ENCODE peak calls at places on chromosomes 12 and 14, in eight cellular contexts. M, P, C, V, G, B, R and A are unnamed samples.

GRCh38 chr12:90460681-90461080 is 494.3 kb downstream of the CCER1 start:
- DNase-seq in G (no peak), M (no peak), P (no peak), B (no peak), R (no peak), C (no peak), V (no peak), A (no peak)

GRCh38 chr12:27383429-27384260 is 51.0 kb downstream of the BMAL2 start:
- DNase-seq in B (peak), R (peak), G (peak), P (peak), V (peak), C (peak), M (peak), A (peak)

GRCh38 chr12:59372971-59373370 is 222.9 kb upstream of the SLC16A7 start:
- DNase-seq in C (no peak), P (no peak), B (no peak), G (no peak), V (no peak), R (peak), M (no peak), A (no peak)

GRCh38 chr12:104054681-104055346 is 4.8 kb upstream of the GLT8D2 start:
- DNase-seq in M (no peak), R (peak), B (no peak), C (no peak), P (no peak), G (no peak), V (no peak), A (no peak)

GRCh38 chr14:101075025-101075800 is 171.7 kb upstream of the RTL1 start:
- DNase-seq in M (no peak), B (peak), R (no peak), G (no peak), P (no peak), C (no peak), V (no peak), A (no peak)

GRCh38 chr12:71849109-71849851 is 9.7 kb downstream of the TBC1D15 start:
- DNase-seq in C (no peak), G (no peak), P (no peak), V (no peak), R (no peak), M (no peak), B (no peak), A (no peak)

GRCh38 chr12:83826112-83826511 is 1086.5 kb downstream of the SLC6A15 start:
- DNase-seq in M (no peak), G (no peak), P (no peak), C (no peak), V (peak), B (no peak), R (peak), A (no peak)

GRCh38 chr12:75081305-75081704 is 128.3 kb downstream of the KCNC2 start:
- DNase-seq in B (no peak), P (no peak), G (no peak), M (no peak), V (no peak), R (no peak), C (no peak), A (no peak)

GRCh38 chr14:104931323-104931770 is 6.7 kb downstream of the PLD4 start:
- DNase-seq in M (no peak), G (no peak), R (no peak), C (no peak), V (no peak), B (no peak), P (no peak), A (no peak)

GRCh38 chr12:56941299-56942017 is 7.2 kb upstream of the SDR9C7 start:
- DNase-seq in R (no peak), M (no peak), C (no peak), P (no peak), B (no peak), G (no peak), V (peak), A (no peak)

GRCh38 chr14:51552275-51552674 is 99.4 kb upstream of the FRMD6 start:
- DNase-seq in B (no peak), C (no peak), V (no peak), G (no peak), P (no peak), R (peak), M (no peak), A (no peak)

GRCh38 chr12:75558262-75558661 is 46.9 kb upstream of the KRR1 start:
- DNase-seq in B (no peak), P (no peak), G (no peak), R (no peak), C (no peak), V (no peak), M (no peak), A (no peak)

GRCh38 chr14:75566321-75566720 is 12.1 kb upstream of the FLVCR2 start:
- DNase-seq in V (peak), R (no peak), G (no peak), C (no peak), P (peak), B (no peak), M (no peak), A (no peak)

GRCh38 chr12:90653051-90653450 is 301.9 kb downstream of the CCER1 start:
- DNase-seq in P (no peak), B (no peak), G (no peak), C (no peak), R (no peak), M (no peak), V (no peak), A (no peak)

GRCh38 chr12:71208053-71208685 is 50.4 kb upstream of the TSPAN8 start:
- DNase-seq in B (no peak), R (peak), P (no peak), V (no peak), C (no peak), M (no peak), G (no peak), A (no peak)

GRCh38 chr12:22702690-22703089 is 77.7 kb downstream of the ETNK1 start:
- DNase-seq in V (no peak), M (no peak), R (no peak), C (no peak), P (no peak), G (no peak), B (no peak), A (no peak)

GRCh38 chr14:69260246-69260978 is 454 bp downstream of the GALNT16 start:
- DNase-seq in G (no peak), P (no peak), V (peak), M (peak), C (no peak), R (peak), B (no peak), A (peak)

GRCh38 chr12:53759261-53759660 is 7.5 kb upstream of the CISTR start:
- DNase-seq in M (no peak), R (no peak), B (no peak), V (no peak), C (no peak), P (no peak), G (no peak), A (no peak)

GRCh38 chr12:51746416-51746815 is 102.1 kb downstream of the FIGNL2 start:
- DNase-seq in R (no peak), B (no peak), V (no peak), M (no peak), P (no peak), G (no peak), C (no peak), A (no peak)

GRCh38 chr14:105390849-105391500 is 7.4 kb upstream of the TEX22 start:
- DNase-seq in M (no peak), R (no peak), P (no peak), V (no peak), G (no peak), B (no peak), C (no peak), A (no peak)

GRCh38 chr14:39266871-39267591 is 33.3 kb downstream of the MIA2 start:
- DNase-seq in V (peak), M (peak), C (peak), G (peak), B (peak), P (peak), R (peak), A (peak)

GRCh38 chr14:103001226-103001625 is 56.1 kb downstream of the CDC42BPB start:
- DNase-seq in R (no peak), B (no peak), V (no peak), P (no peak), M (no peak), C (no peak), G (no peak), A (no peak)

GRCh38 chr14:99281396-99281795 is 9.4 kb upstream of the BCL11B start:
- DNase-seq in G (no peak), P (no peak), C (no peak), R (no peak), B (no peak), M (no peak), V (no peak), A (no peak)

GRCh38 chr14:22560638-22561365 is 28.2 kb downstream of the DAD1 start:
- DNase-seq in B (no peak), C (no peak), P (no peak), M (no peak), R (no peak), V (no peak), G (no peak), A (no peak)

GRCh38 chr12:3201741-3202500 is 124.7 kb downstream of the TSPAN9 start:
- DNase-seq in C (no peak), P (no peak), M (no peak), V (no peak), B (no peak), R (no peak), G (peak), A (no peak)
- H3K4me3 ChIP-seq in C (no peak), P (no peak), M (peak), V (no peak), B (no peak), R (peak), G (peak), A (no peak)

GRCh38 chr12:93957180-93957579 is 191.2 kb upstream of the PLXNC1 start:
- DNase-seq in M (no peak), G (no peak), C (no peak), R (no peak), P (no peak), B (no peak), V (no peak), A (no peak)
- H3K27ac ChIP-seq in M (no peak), G (no peak), C (no peak), R (no peak), P (no peak), B (no peak), V (no peak), A (no peak)

GRCh38 chr14:80523518-80524117 is 312.3 kb upstream of the DIO2 start:
- DNase-seq in G (no peak), R (no peak), B (no peak), P (no peak), C (no peak), V (no peak), M (no peak), A (no peak)
- H3K4me3 ChIP-seq in G (no peak), R (no peak), B (no peak), P (no peak), C (no peak), V (no peak), M (no peak), A (no peak)

GRCh38 chr14:24418492-24418873 is 11.0 kb downstream of the CBLN3 start:
- DNase-seq in C (peak), M (no peak), B (no peak), P (no peak), G (no peak), V (peak), R (no peak), A (no peak)
- H3K27ac ChIP-seq in C (peak), M (no peak), B (no peak), P (no peak), G (no peak), V (no peak), R (no peak), A (no peak)

GRCh38 chr12:13100610-13100881 is 2.9 kb downstream of the GSG1 start:
- DNase-seq in C (no peak), G (no peak), B (no peak), V (no peak), M (no peak), R (no peak), P (no peak), A (no peak)
- H3K4me3 ChIP-seq in C (no peak), G (peak), B (peak), V (peak), M (no peak), R (peak), P (peak), A (peak)

DNA sequence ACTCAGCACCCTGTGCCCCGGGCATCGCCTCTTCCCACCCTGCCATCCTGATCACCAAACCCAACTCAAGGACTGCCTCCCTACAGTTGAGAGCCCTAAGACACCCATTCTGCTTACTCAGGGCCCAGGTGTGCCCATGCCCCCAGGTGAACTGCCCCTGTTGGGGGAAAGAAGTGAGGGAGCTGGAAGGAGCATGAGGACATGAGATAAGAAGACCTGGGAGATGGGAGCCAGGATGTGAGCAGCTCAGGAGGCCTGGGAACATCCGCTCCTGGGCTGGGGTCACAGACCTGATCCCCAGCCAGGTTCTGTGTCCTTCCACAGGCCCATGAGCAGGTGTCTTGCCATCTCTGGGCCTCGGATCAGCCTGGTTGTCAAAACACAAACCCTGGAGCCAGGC is 6.6 kb downstream of the RAPGEF3 start:
- DNase-seq in G (no peak), R (no peak), V (no peak), M (no peak), P (no peak), C (no peak), B (no peak), A (no peak)
- H3K27ac ChIP-seq in G (peak), R (no peak), V (peak), M (peak), P (no peak), C (no peak), B (peak), A (no peak)

DNA sequence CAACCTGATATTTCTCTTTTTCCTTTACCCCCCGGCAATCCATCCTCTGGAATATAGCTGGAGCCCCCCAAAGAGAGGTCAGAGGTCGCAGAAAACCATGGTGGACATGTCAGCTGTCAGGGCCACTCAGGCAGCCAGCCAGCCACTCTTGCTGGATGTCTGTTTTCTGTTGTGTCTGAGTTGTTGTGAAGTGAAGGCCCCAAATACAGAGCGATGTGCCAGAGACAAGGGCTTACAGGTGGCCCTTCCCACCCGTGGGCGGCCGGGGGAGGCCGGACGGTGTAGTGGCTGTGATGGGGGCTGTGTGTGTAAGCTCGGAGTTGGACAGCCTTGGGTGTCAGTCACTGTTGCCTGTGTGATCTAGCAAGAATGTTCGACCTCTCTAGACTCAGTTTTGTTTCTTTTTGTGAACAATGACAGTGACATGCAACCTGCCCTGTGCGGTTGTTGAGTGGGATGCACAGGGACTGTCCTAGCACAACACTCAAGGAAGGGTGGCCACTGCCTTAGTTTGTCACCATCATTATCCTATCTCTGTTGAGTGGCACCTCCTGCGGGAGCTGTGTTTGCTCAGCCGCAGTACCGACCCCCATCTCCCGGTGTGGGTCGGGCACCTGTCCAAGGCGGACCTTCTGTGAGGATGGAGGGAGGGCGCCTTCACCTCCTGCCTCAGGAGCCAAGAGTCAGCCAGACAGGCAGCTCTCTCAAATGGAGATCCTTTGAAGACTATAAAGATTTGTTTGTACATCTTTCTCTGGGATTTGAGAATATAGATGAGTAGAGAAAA is 141.9 kb downstream of the TSPAN9 start:
- DNase-seq in P (no peak), V (no peak), M (no peak), R (no peak), G (no peak), C (no peak), B (no peak), A (no peak)
- H3K4me3 ChIP-seq in P (no peak), V (no peak), M (no peak), R (no peak), G (no peak), C (no peak), B (no peak), A (no peak)

GRCh38 chr14:72243894-72244293 is 311.7 kb downstream of the RGS6 start:
- DNase-seq in M (no peak), B (no peak), V (no peak), P (no peak), C (no peak), G (no peak), R (no peak), A (no peak)

GRCh38 chr14:72247896-72248295 is 315.7 kb downstream of the RGS6 start:
- DNase-seq in V (no peak), C (no peak), G (no peak), B (no peak), M (no peak), P (no peak), R (no peak), A (no peak)

GRCh38 chr14:72237722-72238666 is 305.8 kb downstream of the RGS6 start:
- DNase-seq in V (no peak), P (no peak), M (no peak), G (no peak), C (no peak), B (no peak), R (no peak), A (no peak)

DNA sequence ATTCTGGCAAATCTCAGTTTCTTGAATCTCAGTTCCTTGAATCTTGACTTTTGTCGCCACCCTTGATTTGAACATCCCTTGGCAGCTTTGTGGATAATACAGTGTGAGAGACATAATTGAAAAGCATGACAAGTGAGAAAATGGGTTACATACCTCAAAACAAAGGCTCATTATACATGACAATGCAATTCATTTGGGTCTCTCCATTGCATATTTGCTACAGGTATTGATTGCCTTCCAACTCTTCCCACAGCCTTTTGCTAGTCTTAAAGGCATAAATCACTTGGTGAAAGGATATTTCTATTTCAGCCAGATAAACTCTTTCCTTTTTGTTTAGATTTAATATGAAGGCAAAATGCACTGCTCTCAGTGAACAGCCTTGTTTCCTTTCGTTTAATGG is 311.1 kb downstream of the RGS6 start:
- DNase-seq in C (no peak), R (peak), M (no peak), G (no peak), V (no peak), B (no peak), P (no peak), A (no peak)
- H3K27ac ChIP-seq in C (no peak), R (peak), M (no peak), G (no peak), V (no peak), B (peak), P (no peak), A (no peak)

DNA sequence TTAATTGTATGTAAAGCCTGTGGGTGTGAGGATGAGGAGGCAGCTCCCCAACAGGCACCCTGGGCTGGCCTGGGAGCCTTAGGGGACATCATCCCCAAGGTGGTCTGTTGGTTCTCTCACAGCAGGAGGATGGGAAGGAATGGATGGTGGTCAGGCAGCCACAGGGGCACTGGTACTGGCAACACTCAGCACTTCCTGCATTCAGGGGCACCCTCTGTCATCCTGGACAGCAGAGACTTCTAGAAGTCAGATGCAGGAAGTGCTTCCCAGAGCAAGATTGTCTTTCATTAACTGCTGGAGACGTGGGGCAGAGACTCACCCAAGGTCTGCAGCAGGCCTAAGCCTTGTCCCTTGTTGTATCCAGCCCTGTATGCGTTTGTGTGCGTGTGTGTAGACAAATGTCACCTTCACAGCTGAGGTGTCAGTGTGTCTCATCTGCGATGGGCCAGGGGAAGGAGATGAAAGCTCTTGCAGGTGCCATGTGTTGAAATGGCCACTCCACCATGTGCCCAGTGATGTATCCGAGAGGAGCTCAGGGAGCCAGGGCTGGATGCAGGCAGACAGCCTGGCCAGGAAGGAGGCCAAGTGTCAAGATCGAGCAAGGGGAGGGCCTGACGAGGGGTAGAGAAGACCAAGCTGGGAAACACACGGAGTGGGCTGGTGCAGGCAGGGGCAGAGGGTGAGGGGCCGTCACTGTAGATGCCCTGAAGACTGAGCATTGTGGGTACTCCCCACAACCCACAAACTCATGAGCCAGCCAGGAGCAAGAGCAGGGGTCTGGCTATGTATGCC is 85.0 kb downstream of the PITPNM2 start:
- DNase-seq in M (no peak), C (no peak), V (no peak), G (no peak), R (no peak), P (no peak), B (no peak), A (no peak)
- H3K4me3 ChIP-seq in M (no peak), C (no peak), V (no peak), G (no peak), R (no peak), P (no peak), B (no peak), A (no peak)

GRCh38 chr12:115158816-115159215 is 474.8 kb upstream of the TBX3 start:
- DNase-seq in V (no peak), R (no peak), C (no peak), P (no peak), B (no peak), M (no peak), G (no peak), A (no peak)

GRCh38 chr12:115160290-115161108 is 476.5 kb upstream of the TBX3 start:
- DNase-seq in R (no peak), G (no peak), B (no peak), P (no peak), C (no peak), M (no peak), V (no peak), A (no peak)

GRCh38 chr12:115155665-115156645 is 472.0 kb upstream of the TBX3 start:
- DNase-seq in G (no peak), R (peak), V (no peak), B (no peak), C (no peak), M (no peak), P (no peak), A (no peak)
- H3K27ac ChIP-seq in G (no peak), R (no peak), V (peak), B (no peak), C (no peak), M (no peak), P (no peak), A (no peak)